ENCODE peak calls at places on chromosomes 6 and 20, in ten cellular contexts. J, M, T, L, D, P, R, O, A and V are unnamed samples.

GRCh38 chr20:36225666-36226065 is 10.6 kb upstream of the AAR2 start:
- DNase-seq in J (no peak), M (no peak), T (no peak), L (no peak), D (no peak), P (no peak), R (no peak), O (no peak), A (no peak), V (no peak)

GRCh38 chr6:1412908-1413307 is 23.5 kb downstream of the FOXF2 start:
- DNase-seq in J (no peak), M (no peak), T (no peak), L (no peak), D (no peak), P (no peak), R (no peak), O (no peak), A (no peak), V (no peak)

GRCh38 chr6:2448826-2449571 is 203.6 kb upstream of the GMDS start:
- DNase-seq in J (no peak), M (peak; percentile 48), T (peak; percentile 21), L (peak; percentile 58), D (no peak), P (no peak), R (no peak), O (no peak), A (peak; percentile 75), V (peak; percentile 93)

GRCh38 chr6:156883497-156884252 is 106.5 kb downstream of the ARID1B start:
- DNase-seq in J (no peak), M (no peak), T (peak; percentile 57), L (no peak), D (no peak), P (no peak), R (no peak), O (peak; percentile 35), A (no peak), V (no peak)

GRCh38 chr20:21505161-21505809 is 8.6 kb downstream of the NKX2-2 start:
- DNase-seq in J (peak; percentile 30), M (peak; percentile 83), T (peak; percentile 88), L (peak; percentile 28), D (peak; percentile 78), P (peak; percentile 73), R (peak; percentile 83), O (peak; percentile 76), A (peak; percentile 62), V (peak; percentile 63)

GRCh38 chr6:38144365-38144764 is 324.8 kb downstream of the ZFAND3 start:
- DNase-seq in J (no peak), M (no peak), T (no peak), L (no peak), D (no peak), P (no peak), R (no peak), O (no peak), A (no peak), V (no peak)

GRCh38 chr6:76697585-76697984 is 625.1 kb upstream of the IMPG1 start:
- DNase-seq in J (no peak), M (no peak), T (no peak), L (no peak), D (no peak), P (no peak), R (no peak), O (no peak), A (peak; percentile 64), V (peak; percentile 53)

GRCh38 chr6:32200711-32201475 is 8.4 kb upstream of the GPSM3 start:
- DNase-seq in J (no peak), M (no peak), T (no peak), L (no peak), D (no peak), P (peak; percentile 74), R (no peak), O (no peak), A (no peak), V (no peak)

GRCh38 chr6:163923658-163924411 is 509.3 kb downstream of the QKI start:
- DNase-seq in J (no peak), M (no peak), T (no peak), L (no peak), D (no peak), P (no peak), R (no peak), O (no peak), A (no peak), V (no peak)

GRCh38 chr6:124964764-124965105 is 2.5 kb downstream of the RNF217 start:
- DNase-seq in J (no peak), M (no peak), T (no peak), L (no peak), D (no peak), P (no peak), R (no peak), O (no peak), A (peak; percentile 61), V (no peak)

GRCh38 chr6:137849076-137849708 is 17.9 kb upstream of the TNFAIP3 start:
- DNase-seq in J (no peak), M (no peak), T (no peak), L (no peak), D (no peak), P (no peak), R (no peak), O (no peak), A (no peak), V (no peak)

GRCh38 chr6:72783667-72784066 is 161.8 kb downstream of the KCNQ5 start:
- DNase-seq in J (no peak), M (no peak), T (no peak), L (no peak), D (no peak), P (no peak), R (no peak), O (no peak), A (peak; percentile 4), V (no peak)

GRCh38 chr20:21018576-21018975 is 87.6 kb downstream of the LINC00237 start:
- DNase-seq in J (no peak), M (no peak), T (no peak), L (no peak), D (no peak), P (no peak), R (no peak), O (no peak), A (no peak), V (no peak)

GRCh38 chr6:156410649-156411048 is 366.5 kb upstream of the ARID1B start:
- DNase-seq in J (no peak), M (no peak), T (no peak), L (no peak), D (no peak), P (no peak), R (no peak), O (no peak), A (no peak), V (no peak)